ENCODE peak calls at places on chromosomes 6 and 20, in five cellular contexts. F is spleen; B is CD8-positive, alpha-beta T cell; E is small intestine; A is body of pancreas. L is an unnamed sample.

GRCh38 chr20:34713194-34713943 is 9.2 kb downstream of the TP53INP2 start:
- DNase-seq in B (no peak), E (peak; percentile 82), A (peak; percentile 37), F (no peak), L (no peak)

GRCh38 chr20:24657211-24657610 is 187.8 kb downstream of the SYNDIG1 start:
- DNase-seq in B (no peak), E (no peak), A (peak; percentile 13), F (no peak), L (no peak)

GRCh38 chr6:101294051-101294638 is 99.4 kb upstream of the GRIK2 start:
- DNase-seq in E (no peak), A (no peak), F (no peak), B (no peak), L (no peak)

GRCh38 chr6:148839044-148839443 is 92.2 kb downstream of the UST start:
- DNase-seq in E (no peak), F (no peak), B (no peak), A (no peak), L (no peak)

GRCh38 chr6:53293691-53294090 is 55.1 kb downstream of the ELOVL5 start:
- DNase-seq in E (no peak), F (no peak), B (no peak), A (no peak), L (no peak)

GRCh38 chr20:50724851-50725721 is 6.3 kb upstream of the PARD6B start:
- DNase-seq in E (no peak), F (peak; percentile 74), B (no peak), A (peak; percentile 68), L (peak; percentile 92)

GRCh38 chr20:49747707-49748524 is 34.2 kb upstream of the B4GALT5 start:
- DNase-seq in E (no peak), F (peak; percentile 83), A (peak; percentile 75), B (no peak), L (no peak)

GRCh38 chr6:43993881-43994523 is 133.2 kb downstream of the MRPL14 start:
- DNase-seq in E (no peak), F (no peak), A (peak; percentile 42), B (no peak), L (no peak)

GRCh38 chr6:51775942-51776860 is 311.2 kb downstream of the PKHD1 start:
- DNase-seq in B (no peak), F (no peak), A (no peak), E (no peak), L (no peak)

GRCh38 chr6:51777631-51778030 is 309.8 kb downstream of the PKHD1 start:
- DNase-seq in B (no peak), F (no peak), A (no peak), E (no peak), L (no peak)

DNA sequence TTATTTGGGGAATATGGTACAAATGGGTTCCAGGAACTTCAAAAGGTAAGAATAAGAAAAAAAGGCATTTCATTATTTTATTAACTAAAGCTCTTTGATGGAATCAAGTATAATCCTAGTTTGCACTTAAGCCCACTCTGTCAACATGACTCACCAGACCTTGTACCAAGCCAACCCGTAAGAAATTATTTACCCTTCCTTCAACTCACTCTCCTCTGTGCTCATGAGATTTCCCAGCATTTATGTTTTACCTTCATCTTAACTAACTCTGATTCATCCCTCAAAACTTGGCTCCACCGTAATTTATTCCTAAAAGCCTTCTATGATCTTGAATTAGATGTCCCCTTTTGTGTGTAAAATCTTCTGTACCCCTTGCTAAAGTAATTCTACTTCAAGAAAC is 308.7 kb downstream of the PKHD1 start:
- DNase-seq in E (no peak), A (no peak), F (no peak), B (no peak), L (no peak)
- H3K9me3 ChIP-seq in E (no peaks in the 10 kb centered on the region), A (no peaks in the 10 kb centered on the region), F (no peaks in the 10 kb centered on the region), B (no peaks in the 10 kb centered on the region), L (no peaks in the 10 kb centered on the region)

GRCh38 chr6:159999240-159999671 is 30.4 kb downstream of the IGF2R start:
- DNase-seq in B (no peak), A (no peak), E (no peak), F (no peak), L (no peak)
- H3K9me3 ChIP-seq in B (no peaks in the 10 kb centered on the region), A (no peaks in the 10 kb centered on the region), E (no peaks in the 10 kb centered on the region), F (peaks cover 9% of the 10 kb centered on the region), L (no peaks in the 10 kb centered on the region)

DNA sequence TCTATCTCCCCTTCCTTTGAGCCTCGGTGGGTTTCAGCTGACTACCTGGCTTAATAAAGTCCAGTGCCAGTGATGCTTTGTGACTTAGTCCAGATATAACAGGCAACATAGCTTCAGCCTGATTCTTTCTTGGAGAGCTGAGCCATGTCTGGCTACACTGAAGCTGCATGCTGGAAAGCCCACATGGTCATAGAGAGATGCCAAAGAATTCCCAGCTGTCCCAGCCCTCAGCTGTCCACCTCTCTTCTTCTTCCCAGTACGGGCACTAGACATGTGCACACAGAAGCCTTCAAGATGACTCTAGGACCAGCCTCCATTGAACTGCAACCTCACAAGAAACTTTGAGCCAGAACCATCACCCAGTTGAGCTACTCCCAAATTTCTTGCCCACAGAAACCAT is 154.1 kb upstream of the MYLIP start:
- DNase-seq in F (no peak), B (no peak), E (no peak), A (no peak), L (no peak)
- H3K9me3 ChIP-seq in F (peaks cover 18% of the 10 kb centered on the region), B (no peaks in the 10 kb centered on the region), E (no peaks in the 10 kb centered on the region), A (no peaks in the 10 kb centered on the region), L (peaks cover 8% of the 10 kb centered on the region)

GRCh38 chr6:170003027-170003426 is 251.6 kb downstream of the ERMARD start:
- DNase-seq in E (no peak), A (no peak), F (no peak), B (no peak), L (peak; percentile 51)
- H3K9me3 ChIP-seq in E (no peaks in the 10 kb centered on the region), A (peaks cover 18% of the 10 kb centered on the region), F (peaks cover 53% of the 10 kb centered on the region), B (no peaks in the 10 kb centered on the region), L (peaks cover 13% of the 10 kb centered on the region)

DNA sequence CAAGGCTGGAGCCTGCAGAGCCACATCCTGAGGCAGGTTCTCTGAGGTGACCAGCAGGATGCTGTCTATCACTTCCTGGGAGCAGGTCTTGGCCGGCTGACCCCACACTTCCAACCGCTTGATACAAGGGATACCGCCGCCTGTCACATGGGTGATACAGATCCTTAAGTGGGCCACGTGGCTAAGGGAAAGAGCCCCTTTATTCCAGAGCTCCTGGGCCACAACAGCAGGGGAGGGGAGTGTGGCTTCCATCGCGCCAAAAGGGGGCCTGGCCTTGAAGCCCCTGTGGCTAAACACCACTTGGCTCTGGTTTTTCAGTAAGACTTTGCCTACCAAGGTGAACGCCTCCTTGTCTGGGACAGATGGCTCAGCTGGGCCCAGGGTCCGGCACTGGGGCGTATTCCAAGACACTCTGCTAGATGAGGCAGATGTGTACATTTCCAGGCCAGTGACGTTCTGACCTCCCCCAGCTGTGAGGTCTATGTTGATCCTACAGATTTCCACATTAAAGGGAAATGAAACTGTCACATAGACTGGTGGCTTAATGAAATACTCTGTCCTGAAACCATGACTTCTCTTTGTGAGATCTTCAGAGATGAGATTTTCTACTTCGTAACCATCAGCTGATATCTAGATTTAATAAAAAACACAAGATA is 37.6 kb upstream of the AVP start:
- DNase-seq in E (no peak), B (no peak), A (no peak), F (no peak), L (no peak)
- H3K9me3 ChIP-seq in E (no peaks in the 10 kb centered on the region), B (no peaks in the 10 kb centered on the region), A (no peaks in the 10 kb centered on the region), F (peaks cover 34% of the 10 kb centered on the region), L (peaks cover 7% of the 10 kb centered on the region)

DNA sequence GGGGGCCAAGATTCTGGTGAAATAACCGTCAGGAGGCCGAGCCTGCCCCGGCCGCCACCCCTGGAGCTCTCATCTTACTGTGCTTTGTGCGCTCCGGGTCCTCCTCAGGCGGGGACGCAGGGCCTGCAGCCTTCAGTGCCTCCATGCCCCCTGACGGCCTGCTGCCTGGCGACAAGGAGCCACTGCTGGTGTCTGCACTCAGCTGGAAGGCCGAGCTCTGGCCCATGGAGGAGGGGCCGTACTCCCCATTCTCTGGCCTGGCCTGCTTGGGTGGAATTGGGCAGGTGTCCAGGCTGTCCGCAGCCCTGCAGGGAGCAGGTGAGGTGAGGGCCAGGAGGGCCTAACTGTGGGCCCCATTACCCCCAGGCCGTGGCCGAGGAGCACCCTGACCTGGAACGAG is 5.3 kb downstream of the ZNF512B start:
- DNase-seq in A (no peak), B (no peak), E (no peak), F (peak; percentile 73), L (no peak)
- H3K9me3 ChIP-seq in A (no peaks in the 10 kb centered on the region), B (no peaks in the 10 kb centered on the region), E (no peaks in the 10 kb centered on the region), F (no peaks in the 10 kb centered on the region), L (no peaks in the 10 kb centered on the region)

GRCh38 chr6:130505808-130506207 is 140.0 kb downstream of the TMEM200A start:
- DNase-seq in A (no peak), B (no peak), E (no peak), F (no peak), L (no peak)
- H3K9me3 ChIP-seq in A (no peaks in the 10 kb centered on the region), B (no peaks in the 10 kb centered on the region), E (no peaks in the 10 kb centered on the region), F (no peaks in the 10 kb centered on the region), L (no peaks in the 10 kb centered on the region)